ENCODE peak calls at places on chromosomes 13 and 19, in five cellular contexts. F is HCT116, Z is K562, P is A549, N is IMR-90. O is an unnamed sample.

GRCh38 chr19:10568444-10568825 is 344 bp downstream of the CDKN2D start:
- DNase-seq in F (no peak), Z (no peak), P (no peak), N (no peak), O (no peak)

GRCh38 chr19:3546119-3546518 is 7.1 kb downstream of the TEKTIP1 start:
- DNase-seq in F (no peak), Z (no peak), P (no peak), N (no peak), O (no peak)

GRCh38 chr13:47334173-47334572 is 437.3 kb upstream of the HTR2A start:
- DNase-seq in F (no peak), Z (no peak), P (no peak), N (peak), O (no peak)

GRCh38 chr13:21124853-21125252 is 51.5 kb downstream of the SKA3 start:
- DNase-seq in F (no peak), Z (no peak), P (no peak), N (peak), O (peak)

GRCh38 chr19:45746866-45747265 is 13.6 kb downstream of the MEIOSIN start:
- DNase-seq in F (no peak), Z (no peak), P (no peak), N (no peak), O (no peak)

GRCh38 chr13:43776680-43777079 is 10.1 kb downstream of the ENOX1 start:
- DNase-seq in F (no peak), Z (no peak), P (no peak), N (no peak), O (no peak)

GRCh38 chr19:53192771-53193533 is at the start of gene ZNF665:
- DNase-seq in F (no peak), Z (peak), P (no peak), N (peak), O (no peak)

GRCh38 chr13:113978741-113979481 is 5.0 kb upstream of the C13orf46 start:
- DNase-seq in F (no peak), Z (no peak), P (no peak), N (no peak), O (no peak)

GRCh38 chr19:48397636-48398328 is 4.3 kb downstream of the GRIN2D start:
- DNase-seq in F (no peak), Z (no peak), P (no peak), N (no peak), O (no peak)

GRCh38 chr19:3186377-3186688 is 603 bp downstream of the NCLN start:
- DNase-seq in F (no peak), Z (no peak), P (no peak), N (no peak), O (no peak)

GRCh38 chr13:49499889-49500660 is 4.3 kb downstream of the PHF11 start:
- DNase-seq in F (no peak), Z (no peak), P (no peak), N (peak), O (no peak)

GRCh38 chr19:3852614-3853254 is 16.1 kb downstream of the ZFR2 start:
- DNase-seq in F (peak), Z (peak), P (peak), N (peak), O (peak)

GRCh38 chr19:6065685-6066365 is 44.5 kb downstream of the RFX2 start:
- DNase-seq in F (no peak), Z (peak), P (peak), N (peak), O (peak)

GRCh38 chr13:49308104-49308875 is 60.6 kb downstream of the CDADC1 start:
- DNase-seq in F (no peak), Z (no peak), P (no peak), N (peak), O (peak)

GRCh38 chr19:45670670-45671453 is 2.8 kb downstream of the GIPR start:
- DNase-seq in F (peak), Z (peak), P (peak), N (peak), O (peak)

GRCh38 chr19:12996542-12997094 is 1.3 kb downstream of the NFIX start:
- DNase-seq in F (no peak), Z (peak), P (no peak), N (peak), O (peak)

GRCh38 chr19:12993562-12993961 is 1.7 kb upstream of the NFIX start:
- DNase-seq in F (no peak), Z (no peak), P (no peak), N (no peak), O (no peak)

GRCh38 chr19:12995596-12996541 is 594 bp downstream of the NFIX start:
- DNase-seq in F (no peak), Z (peak), P (no peak), N (peak), O (no peak)

GRCh38 chr19:12992729-12993128 is 2.5 kb upstream of the NFIX start:
- DNase-seq in F (no peak), Z (no peak), P (no peak), N (no peak), O (no peak)

DNA sequence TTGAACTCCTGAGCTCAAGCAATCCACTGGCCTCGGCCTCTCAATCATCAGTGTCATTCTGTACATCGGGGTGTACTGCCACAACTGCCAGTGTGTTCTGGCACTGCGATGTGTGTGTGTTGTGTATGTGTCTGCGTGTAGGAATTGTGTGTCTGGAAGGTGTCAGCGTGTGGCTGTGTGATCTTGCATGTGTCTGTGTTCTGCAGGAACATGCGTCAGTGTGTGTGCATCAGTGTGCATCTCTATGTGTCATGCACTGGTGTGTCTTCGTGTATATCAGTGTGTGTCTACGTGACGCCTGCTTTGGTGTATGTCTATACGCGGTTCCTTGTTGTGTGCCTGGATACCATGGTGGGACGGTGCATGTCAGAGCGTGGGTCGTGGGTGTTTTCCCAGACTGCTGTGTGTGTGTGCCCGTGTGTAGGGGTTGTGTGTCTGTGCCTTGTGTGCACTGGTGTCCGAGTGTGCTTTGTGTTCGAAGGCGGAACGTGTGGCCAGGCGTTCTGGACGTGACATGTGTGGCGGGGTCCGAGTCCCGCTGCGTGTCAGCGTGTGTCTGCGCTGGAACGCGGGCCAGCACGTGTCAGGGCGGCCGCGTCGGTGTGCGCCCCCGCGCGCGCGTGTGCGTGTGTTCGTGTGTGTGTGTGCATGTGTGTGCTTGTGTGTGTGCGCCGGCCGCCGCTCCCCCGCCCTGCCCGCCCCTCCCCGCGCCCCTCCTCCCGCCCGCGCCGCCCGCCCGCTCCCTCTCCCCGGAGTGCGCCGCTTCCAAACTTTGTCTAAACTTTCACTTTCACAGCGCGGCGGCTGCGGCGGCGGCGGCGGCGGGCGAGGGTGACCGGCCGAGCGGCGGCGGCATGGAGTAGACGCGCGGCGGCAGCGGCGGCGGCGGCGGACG is at the start of gene NFIX:
- DNase-seq in F (no peak), Z (peak), P (no peak), N (peak), O (peak)
- TF ChIP-seq CEBPB in F (no peak), Z (no peak), P (no peak), N (no peak), O (no peak)

GRCh38 chr19:43747557-43748204 is 7.1 kb downstream of the SMG9 start:
- DNase-seq in F (no peak), Z (no peak), P (no peak), N (no peak), O (no peak)
- TF ChIP-seq CEBPB in F (no peak), Z (no peak), P (no peak), N (no peak), O (no peak)

DNA sequence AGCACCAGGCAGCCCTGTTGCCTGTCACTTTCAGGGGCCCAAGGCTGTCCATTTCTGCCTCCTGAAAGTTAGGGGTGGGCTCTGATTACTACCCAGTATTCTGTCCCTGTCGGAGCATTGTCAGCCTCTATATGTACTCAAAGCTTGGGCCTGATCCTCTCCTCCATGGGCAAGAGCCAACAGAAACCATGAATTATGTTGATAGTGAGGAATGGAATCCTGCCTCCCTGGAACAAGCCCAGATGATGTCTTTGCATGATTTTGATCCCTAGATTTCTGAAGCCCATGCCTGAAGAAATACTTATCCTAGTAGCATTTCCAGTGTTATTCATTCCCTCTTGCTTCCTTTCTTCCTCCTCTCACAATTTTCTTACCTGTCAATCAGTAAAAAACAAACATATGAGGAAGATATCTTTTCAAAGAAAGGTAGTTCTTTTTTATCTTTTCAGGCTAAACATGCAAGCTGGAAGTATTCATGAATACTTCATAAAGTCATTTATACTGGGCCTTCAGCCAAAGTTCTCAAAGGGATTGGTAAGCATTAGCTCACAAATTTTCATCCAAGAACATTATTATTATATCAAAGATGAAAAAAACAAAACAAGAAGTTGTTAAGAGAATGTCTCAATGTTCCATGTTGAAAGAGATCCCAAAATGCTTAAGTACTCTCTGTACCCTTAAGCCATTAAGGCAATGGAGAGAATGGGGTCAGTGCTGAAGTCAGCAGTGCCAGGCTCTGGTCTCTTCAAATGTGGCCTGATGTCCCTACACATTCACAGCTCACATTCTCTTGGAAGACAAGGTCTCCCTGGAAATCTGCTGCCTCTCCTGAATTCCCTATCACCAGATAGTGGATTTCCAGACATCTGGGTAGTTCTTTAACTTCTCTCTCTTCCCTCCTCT is 171.7 kb downstream of the NHLRC3 start:
- DNase-seq in F (no peak), Z (no peak), P (no peak), N (peak), O (no peak)
- TF ChIP-seq CEBPB in F (no peak), Z (no peak), P (no peak), N (no peak), O (no peak)

DNA sequence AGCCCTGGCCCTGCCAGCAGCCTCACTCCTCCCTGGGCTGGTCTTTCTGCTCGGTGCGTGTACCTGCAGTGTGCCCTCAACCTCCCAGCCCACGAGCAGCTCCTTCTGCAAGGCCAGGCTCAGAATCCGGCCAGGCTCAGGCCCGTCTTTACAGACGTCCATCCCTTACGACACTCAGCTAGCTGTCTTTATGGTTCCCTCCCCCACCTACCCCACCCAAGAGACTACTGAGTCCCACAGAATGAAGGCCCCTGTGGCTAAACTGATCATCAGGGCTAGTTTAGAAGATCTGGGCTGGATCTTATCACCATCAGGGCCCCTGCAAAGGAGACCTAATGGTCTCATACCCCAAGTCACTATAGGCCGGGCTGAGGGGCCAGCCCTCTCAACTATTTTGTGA is 10.7 kb downstream of the TMEM150B start:
- DNase-seq in F (no peak), Z (peak), P (no peak), N (no peak), O (no peak)
- TF ChIP-seq CEBPB in F (no peak), Z (no peak), P (no peak), N (no peak), O (no peak)

GRCh38 chr13:110559429-110559943 is 2.0 kb downstream of the RAB20 start:
- DNase-seq in F (no peak), Z (no peak), P (no peak), N (peak), O (no peak)
- TF ChIP-seq CEBPB in F (no peak), Z (no peak), P (no peak), N (no peak), O (no peak)

GRCh38 chr19:41311072-41311471 is 1.1 kb downstream of the CCDC97 start:
- DNase-seq in F (no peak), Z (no peak), P (no peak), N (no peak), O (no peak)

GRCh38 chr19:41309225-41310030 is 544 bp upstream of the CCDC97 start:
- DNase-seq in F (no peak), Z (no peak), P (no peak), N (no peak), O (no peak)

GRCh38 chr19:41308450-41309224 is 1.3 kb upstream of the CCDC97 start:
- DNase-seq in F (peak), Z (peak), P (peak), N (peak), O (peak)

GRCh38 chr19:41310031-41310831 is at the start of gene CCDC97:
- DNase-seq in F (peak), Z (peak), P (peak), N (peak), O (peak)

GRCh38 chr19:41311613-41312012 is 1.6 kb downstream of the CCDC97 start:
- DNase-seq in F (no peak), Z (no peak), P (no peak), N (no peak), O (no peak)
- TF ChIP-seq CEBPB in F (no peak), Z (no peak), P (no peak), N (no peak), O (no peak)

O was measured in HepG2.